ENCODE peak calls at places on chromosomes 13 and 19, in four cellular contexts. X is HCT116, F is heart left ventricle, P is RWPE2. R is an unnamed sample.

GRCh38 chr19:33724021-33724722 is 72.5 kb upstream of the KCTD15 start:
- DNase-seq in X (no peak), F (no peak), P (no peak), R (no peak)

GRCh38 chr19:944663-945241 is 18.9 kb downstream of the ARID3A start:
- DNase-seq in X (no peak), F (no peak), P (peak; percentile 32), R (no peak)

GRCh38 chr19:52786078-52786463 is 520 bp downstream of the ZNF600 start:
- DNase-seq in X (no peak), F (no peak), P (peak; percentile 63), R (no peak)

GRCh38 chr19:4691383-4691782 is 21.2 kb upstream of the MYDGF start:
- DNase-seq in X (no peak), F (no peak), P (no peak), R (no peak)

GRCh38 chr13:105914637-105915036 is 620.8 kb downstream of the EFNB2 start:
- DNase-seq in X (no peak), F (no peak), P (no peak), R (no peak)

GRCh38 chr19:54160182-54160811 is 776 bp upstream of the LENG1 start:
- DNase-seq in X (no peak), F (no peak), P (no peak), R (no peak)

GRCh38 chr13:65940720-65941119 is 1289.4 kb downstream of the PCDH9 start:
- DNase-seq in X (no peak), F (peak; percentile 47), P (no peak), R (no peak)

GRCh38 chr13:37365496-37365895 is 233.1 kb downstream of the POSTN start:
- DNase-seq in X (no peak), F (no peak), P (no peak), R (no peak)

GRCh38 chr13:50127017-50127725 is 111.9 kb downstream of the KCNRG start:
- DNase-seq in X (no peak), F (peak; percentile 64), P (no peak), R (no peak)
- TF ChIP-seq CTCF in X (no peak), F (no peak), P (no peak), R (no peak)

DNA sequence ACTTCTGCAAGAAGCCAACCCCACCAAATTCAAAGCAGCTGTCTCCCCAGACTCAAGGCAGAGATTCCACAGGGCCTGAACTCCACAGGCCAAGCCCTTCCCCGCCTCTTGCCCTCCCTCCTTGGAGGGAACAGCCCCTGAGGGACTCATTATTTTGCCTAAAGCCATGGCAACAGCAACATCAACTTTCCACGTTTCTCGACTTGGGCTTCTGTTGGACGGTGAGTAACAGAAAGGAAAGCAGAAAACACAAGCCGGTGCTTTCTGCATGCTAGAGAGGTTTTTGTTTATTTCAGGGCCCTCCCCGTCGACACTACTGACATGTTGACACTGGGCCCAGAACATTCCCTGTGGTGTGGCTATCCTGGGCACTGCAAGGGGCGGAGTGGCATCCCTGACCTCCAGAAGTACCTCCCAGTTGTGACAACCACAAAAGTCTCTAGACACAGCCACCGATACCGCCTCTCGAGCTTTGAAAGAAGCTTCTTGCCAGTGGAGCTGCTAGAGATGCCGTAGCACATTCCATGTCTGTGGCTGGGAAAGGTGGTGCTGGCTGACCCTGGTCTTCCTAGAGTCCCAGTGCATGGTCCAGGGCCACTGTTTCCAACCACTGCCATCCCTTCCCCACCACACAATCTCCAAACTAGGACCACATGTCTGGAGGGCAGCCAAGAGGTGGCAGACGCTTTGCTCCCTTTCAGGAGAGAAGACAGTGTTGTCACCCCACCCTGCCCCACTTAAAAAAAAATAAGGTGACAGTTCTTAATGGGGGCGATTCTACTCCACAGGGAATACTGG is 12.8 kb downstream of the CAPS start:
- DNase-seq in X (no peak), F (peak; percentile 59), P (no peak), R (no peak)
- H3K27ac ChIP-seq in X (no peak overlapping the region), F (peak overlapping the region; percentile 56), P (no peak overlapping the region), R (peak overlapping the region; percentile 40)

DNA sequence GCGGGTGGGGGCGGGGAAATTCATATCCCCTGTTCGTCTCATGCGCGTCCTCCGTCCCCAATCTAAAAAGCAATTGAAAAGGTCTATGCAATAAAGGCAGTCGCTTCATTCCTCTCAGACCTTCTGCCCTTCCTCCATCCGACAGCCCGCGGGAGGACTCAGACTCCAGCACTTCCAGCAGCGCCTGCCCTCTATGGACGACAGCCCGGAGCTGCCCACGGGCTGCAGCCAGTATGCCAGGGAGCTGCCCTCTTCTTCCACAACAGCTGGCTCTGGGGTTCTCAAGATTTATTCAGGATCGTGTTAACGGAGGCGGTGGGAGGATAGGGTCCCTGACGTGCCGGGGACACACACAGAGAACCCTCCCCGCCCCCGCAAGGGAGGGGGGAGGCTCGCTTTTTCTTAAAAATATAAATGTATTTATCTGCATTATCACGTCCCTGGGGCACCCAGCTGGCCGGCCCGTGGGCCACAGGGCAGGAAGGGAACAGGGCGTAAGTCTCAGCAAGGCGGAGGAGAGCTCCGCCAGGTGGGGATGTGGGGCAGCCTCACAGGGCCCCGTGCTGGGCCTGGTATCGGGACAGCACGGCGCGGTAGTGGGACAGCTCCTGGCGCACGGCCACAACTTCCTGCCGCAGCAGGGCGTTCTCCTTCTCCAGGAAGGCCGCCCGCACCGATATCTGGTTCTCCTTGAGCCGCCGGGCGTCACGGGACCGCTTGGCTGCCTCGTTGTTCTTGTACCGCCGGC is 6.7 kb downstream of the DBP start:
- DNase-seq in X (no peak), F (peak; percentile 85), P (no peak), R (no peak)
- TF ChIP-seq CTCF in X (no peak), F (peak; percentile 32), P (no peak), R (no peak)

DNA sequence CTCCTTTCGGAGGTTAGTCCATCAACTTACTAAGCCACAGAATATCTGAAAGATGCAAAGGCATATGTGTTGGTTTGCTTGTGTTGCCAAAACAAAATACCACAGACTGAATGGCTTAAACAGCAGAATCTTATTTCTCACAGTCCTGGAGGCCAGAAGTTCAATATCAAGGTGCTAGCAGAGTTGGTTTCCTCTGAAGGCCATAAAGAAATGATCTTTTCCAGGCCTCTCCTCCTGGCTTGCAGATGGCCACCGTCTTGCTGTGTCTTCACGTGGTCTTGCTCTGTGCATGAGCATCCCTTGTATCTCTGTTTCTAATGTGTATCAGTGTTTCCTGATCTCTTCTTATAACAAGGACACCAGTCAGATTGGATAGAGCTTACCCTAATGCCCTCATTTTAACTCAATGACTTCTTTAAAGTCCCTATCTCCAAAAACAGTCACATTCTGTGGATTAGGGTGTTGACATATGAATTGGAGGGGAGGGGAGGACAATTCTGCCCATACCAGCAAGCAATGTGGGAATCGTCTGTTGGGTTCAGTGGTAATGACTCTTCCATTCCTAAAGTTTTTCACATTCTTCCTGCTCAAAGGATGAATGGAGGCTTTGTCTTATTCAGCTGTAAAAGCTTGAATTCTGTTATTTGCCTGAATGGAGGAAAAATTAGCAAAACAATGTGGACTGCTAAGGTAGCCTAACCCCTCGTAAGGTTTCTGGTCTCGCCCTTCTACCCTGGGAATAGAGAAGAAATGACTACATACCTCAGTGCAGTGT is 715.7 kb downstream of the DIAPH3 start:
- DNase-seq in X (no peak), F (no peak), P (no peak), R (no peak)
- H3K27ac ChIP-seq in X (no peak overlapping the region), F (no peak overlapping the region), P (no peak overlapping the region), R (no peak overlapping the region)

GRCh38 chr13:111203742-111204386 is 88.8 kb downstream of the ARHGEF7 start:
- DNase-seq in X (no peak), F (no peak), P (no peak), R (no peak)

GRCh38 chr13:111202745-111203144 is 87.6 kb downstream of the ARHGEF7 start:
- DNase-seq in X (peak; percentile 6), F (peak; percentile 62), P (no peak), R (no peak)

GRCh38 chr13:111201304-111201940 is 86.3 kb downstream of the ARHGEF7 start:
- DNase-seq in X (no peak), F (no peak), P (no peak), R (no peak)

GRCh38 chr13:111204438-111205177 is 89.5 kb downstream of the ARHGEF7 start:
- DNase-seq in X (no peak), F (no peak), P (no peak), R (no peak)

GRCh38 chr13:111202149-111202548 is 87.0 kb downstream of the ARHGEF7 start:
- DNase-seq in X (no peak), F (no peak), P (no peak), R (no peak)
- TF ChIP-seq CTCF in X (no peak), F (no peak), P (no peak), R (no peak)

GRCh38 chr19:3336351-3336679 is 30.1 kb upstream of the NFIC start:
- DNase-seq in X (no peak), F (no peak), P (no peak), R (no peak)
- H3K27ac ChIP-seq in X (no peak overlapping the region), F (peak overlapping the region; percentile 90), P (peak overlapping the region; percentile 60), R (peak overlapping the region; percentile 92)